ENCODE peak calls at places on chromosomes 2 and 18, in eight cellular contexts. V, L, S, Z, P, N, F and R are unnamed samples.
A peak's percentile ranks its signal among the peaks of the same experiment; 100 is the strongest.

GRCh38 chr2:51953931-51954330 is 922.0 kb upstream of the NRXN1 start:
- DNase-seq in V (peak; percentile 64), L (no peak), S (no peak), Z (no peak), P (no peak), N (no peak), F (peak; percentile 41), R (no peak)

GRCh38 chr2:66437055-66437454 is 2.1 kb downstream of the MEIS1 start:
- DNase-seq in V (no peak), L (no peak), S (no peak), Z (no peak), P (no peak), N (no peak), F (no peak), R (no peak)

GRCh38 chr18:41731887-41732286 is 223.1 kb upstream of the PIK3C3 start:
- DNase-seq in V (no peak), L (no peak), S (no peak), Z (no peak), P (no peak), N (no peak), F (no peak), R (no peak)

GRCh38 chr2:105215586-105216192 is 25.9 kb upstream of the GPR45 start:
- DNase-seq in V (no peak), L (no peak), S (no peak), Z (no peak), P (no peak), N (no peak), F (no peak), R (no peak)

GRCh38 chr2:235979753-235980459 is 188.3 kb downstream of the GBX2 start:
- DNase-seq in V (no peak), L (no peak), S (no peak), Z (no peak), P (no peak), N (no peak), F (no peak), R (no peak)

GRCh38 chr2:27073782-27074181 is 2.3 kb upstream of the OST4 start:
- DNase-seq in V (no peak), L (no peak), S (no peak), Z (no peak), P (no peak), N (no peak), F (no peak), R (no peak)

GRCh38 chr2:127381762-127382161 is 6.0 kb downstream of the MAP3K2 start:
- DNase-seq in V (no peak), L (no peak), S (no peak), Z (no peak), P (no peak), N (no peak), F (no peak), R (no peak)

GRCh38 chr2:191038241-191038725 is 24.3 kb upstream of the STAT1 start:
- DNase-seq in V (peak; percentile 68), L (no peak), S (no peak), Z (peak; percentile 64), P (peak; percentile 53), N (no peak), F (no peak), R (no peak)

GRCh38 chr2:108877506-108877905 is 90.9 kb downstream of the CCDC138 start:
- DNase-seq in V (no peak), L (no peak), S (no peak), Z (no peak), P (no peak), N (no peak), F (no peak), R (no peak)

GRCh38 chr2:96508521-96509113 is 3.5 kb upstream of the NEURL3 start:
- DNase-seq in V (no peak), L (peak; percentile 48), S (no peak), Z (no peak), P (no peak), N (no peak), F (no peak), R (no peak)

GRCh38 chr18:9914334-9914583 is 443 bp downstream of the VAPA start:
- DNase-seq in V (no peak), L (no peak), S (no peak), Z (no peak), P (no peak), N (no peak), F (no peak), R (no peak)

GRCh38 chr2:163808406-163808805 is 72.6 kb upstream of the FIGN start:
- DNase-seq in V (no peak), L (no peak), S (no peak), Z (no peak), P (no peak), N (no peak), F (no peak), R (no peak)

GRCh38 chr2:215717627-215718412 is 282.0 kb upstream of the FN1 start:
- DNase-seq in V (no peak), L (no peak), S (no peak), Z (no peak), P (no peak), N (no peak), F (no peak), R (no peak)

GRCh38 chr2:238865015-238865719 is 17.3 kb downstream of the TWIST2 start:
- DNase-seq in V (no peak), L (no peak), S (no peak), Z (no peak), P (no peak), N (no peak), F (no peak), R (no peak)

GRCh38 chr2:126244937-126245336 is 411.0 kb upstream of the GYPC start:
- DNase-seq in V (no peak), L (no peak), S (no peak), Z (no peak), P (peak; percentile 80), N (peak; percentile 45), F (no peak), R (no peak)

GRCh38 chr2:172561270-172561669 is 5.4 kb downstream of the PDK1 start:
- DNase-seq in V (peak; percentile 37), L (no peak), S (no peak), Z (no peak), P (no peak), N (no peak), F (no peak), R (no peak)

GRCh38 chr2:175926272-175926671 is 75.8 kb downstream of the LNPK start:
- DNase-seq in V (peak; percentile 60), L (no peak), S (no peak), Z (peak; percentile 47), P (no peak), N (no peak), F (peak; percentile 38), R (no peak)

GRCh38 chr2:16885027-16885426 is 219.4 kb upstream of the CYRIA start:
- DNase-seq in V (no peak), L (no peak), S (no peak), Z (no peak), P (no peak), N (no peak), F (no peak), R (no peak)

GRCh38 chr2:28904295-28904694 is 9.8 kb downstream of the WDR43 start:
- DNase-seq in V (peak; percentile 52), L (no peak), S (no peak), Z (peak; percentile 28), P (no peak), N (no peak), F (no peak), R (no peak)

DNA sequence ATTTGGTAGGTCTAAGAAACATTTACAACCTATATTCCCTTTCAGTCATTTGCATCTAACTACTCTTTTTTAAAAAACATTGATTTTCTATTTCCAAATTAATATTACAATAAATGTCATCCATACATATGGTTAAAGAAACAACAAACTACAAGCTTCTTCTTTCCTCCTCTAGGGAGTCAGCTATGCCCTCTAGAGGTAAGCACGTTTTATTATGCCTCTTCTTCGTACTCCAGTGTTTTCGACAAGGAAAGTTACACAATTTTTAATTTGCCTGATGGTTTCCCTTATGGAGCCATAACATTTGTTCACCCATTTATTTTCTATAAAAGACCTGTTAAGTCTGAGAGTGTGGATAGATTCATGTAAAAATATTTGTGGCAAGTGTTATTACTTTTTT is 183.4 kb upstream of the CDH7 start:
- DNase-seq in V (no peak), L (no peak), S (no peak), Z (no peak), P (no peak), N (no peak), F (no peak), R (no peak)
- TF ChIP-seq CTCF in V (no peak), L (no peak), S (no peak), Z (peak; percentile 49), P (no peak), N (peak; percentile 70), F (no peak), R (no peak)

DNA sequence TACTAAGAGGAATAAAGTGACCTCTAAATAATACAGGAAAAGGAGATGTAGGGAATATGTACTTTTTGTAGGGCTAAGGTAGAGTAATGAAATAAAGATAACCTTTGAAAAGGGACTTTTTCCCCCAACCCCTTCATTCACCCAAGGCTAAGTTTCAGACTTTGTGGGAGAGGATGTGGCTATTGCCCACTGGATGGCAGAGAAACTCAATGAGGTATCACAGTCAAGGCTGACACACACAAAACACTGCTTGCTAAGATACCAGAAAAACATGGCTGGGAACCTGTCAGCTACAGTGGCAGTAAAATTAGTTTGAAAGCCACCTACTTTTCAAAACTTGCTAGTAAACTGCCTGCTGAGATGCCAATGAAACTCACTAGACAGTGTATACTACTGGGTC is 158.8 kb upstream of the WDSUB1 start:
- DNase-seq in V (no peak), L (no peak), S (no peak), Z (no peak), P (no peak), N (no peak), F (no peak), R (no peak)
- TF ChIP-seq CTCF in V (no peak), L (no peak), S (no peak), Z (no peak), P (no peak), N (no peak), F (no peak), R (no peak)

DNA sequence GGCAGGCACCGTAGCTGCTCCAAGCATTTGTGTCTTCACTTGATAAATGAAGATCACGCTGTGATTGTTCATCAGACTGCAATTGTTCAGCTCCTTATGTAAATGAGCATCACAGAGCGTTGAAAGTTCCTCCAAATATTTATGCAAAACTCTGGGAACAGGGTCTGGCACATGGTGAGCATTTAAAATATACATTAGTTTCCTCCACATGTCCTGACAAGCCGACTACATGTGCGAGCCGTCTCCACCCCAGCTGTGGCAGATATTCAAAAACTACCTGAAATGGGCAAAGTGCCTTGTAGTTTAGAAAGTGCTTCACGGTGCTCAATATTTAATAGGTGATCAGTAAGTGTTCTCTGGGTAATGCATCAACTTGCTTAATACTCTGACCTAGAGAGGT is 175.1 kb upstream of the ID2 start:
- DNase-seq in V (no peak), L (no peak), S (no peak), Z (no peak), P (no peak), N (no peak), F (no peak), R (no peak)
- TF ChIP-seq CTCF in V (no peak), L (no peak), S (no peak), Z (no peak), P (no peak), N (no peak), F (no peak), R (no peak)

DNA sequence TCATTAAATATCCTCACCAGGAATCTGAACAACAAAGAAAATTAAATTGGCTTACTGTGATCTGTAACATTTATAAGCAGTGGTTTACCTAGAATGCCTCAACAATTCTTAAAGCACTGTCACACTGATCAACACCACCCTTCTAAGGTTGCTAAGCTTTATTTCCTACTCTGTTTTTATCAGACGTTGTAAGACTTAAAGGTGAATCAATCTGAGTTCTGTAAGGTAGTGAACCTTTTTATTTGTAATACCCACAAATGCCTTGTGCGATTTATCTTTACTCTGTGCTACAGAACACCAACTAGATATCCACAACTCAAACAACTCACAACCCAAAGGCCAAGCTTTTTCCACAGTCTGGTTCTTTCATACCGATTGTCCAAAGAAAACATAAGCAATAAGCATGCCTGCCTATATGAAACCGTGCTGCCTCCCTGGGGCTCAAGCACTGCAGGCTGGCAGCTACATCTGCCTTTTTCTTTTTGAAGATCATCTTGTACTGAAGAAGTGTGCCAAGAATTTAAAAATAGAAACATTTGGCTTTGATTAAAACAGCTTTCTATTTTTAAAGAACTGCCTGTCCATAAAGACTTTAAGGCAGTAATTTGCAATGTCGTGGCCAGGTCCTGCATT is 490.7 kb downstream of the NUP35 start:
- DNase-seq in V (peak; percentile 7), L (no peak), S (no peak), Z (no peak), P (no peak), N (no peak), F (no peak), R (no peak)
- TF ChIP-seq CTCF in V (no peak), L (no peak), S (no peak), Z (no peak), P (no peak), N (no peak), F (no peak), R (no peak)